ENCODE peak calls at places on chromosomes 13 and 19, in seven cellular contexts. One of them, this sample, is unnamed.

GRCh38 chr13:101785858-101786257 is 333.4 kb downstream of the ITGBL1 start:
- DNase-seq in iris pigment epithelial cell: peak
- DNase-seq in activated naive CD8-positive, alpha-beta T cell treated with anti-CD3 and anti-CD28 coated beads, Interleukin-2, amount 50 U/mL, for 24 hours: no peak
- DNase-seq in T-helper 1 cell: no peak
- DNase-seq in IMR-90: peak
- DNase-seq in pancreas: no peak
- DNase-seq in stimulated activated CD4-positive, alpha-beta T cell treated with anti-CD3 and anti-CD28 coated beads, Interleukin-1b, Interleukin-23, amount 100 ng/mL, for 48 hours: no peak
- DNase-seq in this sample: peak

GRCh38 chr19:10895920-10896319 is 24.6 kb downstream of the CARM1 start:
- DNase-seq in T-helper 1 cell: no peak
- DNase-seq in stimulated activated CD4-positive, alpha-beta T cell treated with anti-CD3 and anti-CD28 coated beads, Interleukin-1b, Interleukin-23, amount 100 ng/mL, for 48 hours: no peak
- DNase-seq in activated naive CD8-positive, alpha-beta T cell treated with anti-CD3 and anti-CD28 coated beads, Interleukin-2, amount 50 U/mL, for 24 hours: no peak
- DNase-seq in pancreas: no peak
- DNase-seq in iris pigment epithelial cell: no peak
- DNase-seq in IMR-90: no peak
- DNase-seq in this sample: no peak

GRCh38 chr19:14118165-14119051 is 846 bp upstream of the PRKACA start:
- DNase-seq in iris pigment epithelial cell: peak
- DNase-seq in T-helper 1 cell: peak
- DNase-seq in IMR-90: peak
- DNase-seq in pancreas: peak
- DNase-seq in stimulated activated CD4-positive, alpha-beta T cell treated with anti-CD3 and anti-CD28 coated beads, Interleukin-1b, Interleukin-23, amount 100 ng/mL, for 48 hours: peak
- DNase-seq in activated naive CD8-positive, alpha-beta T cell treated with anti-CD3 and anti-CD28 coated beads, Interleukin-2, amount 50 U/mL, for 24 hours: peak
- DNase-seq in this sample: no peak

GRCh38 chr19:7888145-7888825 is at the start of gene LRRC8E:
- DNase-seq in T-helper 1 cell: no peak
- DNase-seq in pancreas: peak
- DNase-seq in stimulated activated CD4-positive, alpha-beta T cell treated with anti-CD3 and anti-CD28 coated beads, Interleukin-1b, Interleukin-23, amount 100 ng/mL, for 48 hours: peak
- DNase-seq in activated naive CD8-positive, alpha-beta T cell treated with anti-CD3 and anti-CD28 coated beads, Interleukin-2, amount 50 U/mL, for 24 hours: peak
- DNase-seq in iris pigment epithelial cell: peak
- DNase-seq in IMR-90: peak
- DNase-seq in this sample: peak

GRCh38 chr13:44199627-44200207 is 173.9 kb upstream of the SERP2 start:
- DNase-seq in activated naive CD8-positive, alpha-beta T cell treated with anti-CD3 and anti-CD28 coated beads, Interleukin-2, amount 50 U/mL, for 24 hours: no peak
- DNase-seq in stimulated activated CD4-positive, alpha-beta T cell treated with anti-CD3 and anti-CD28 coated beads, Interleukin-1b, Interleukin-23, amount 100 ng/mL, for 48 hours: no peak
- DNase-seq in T-helper 1 cell: no peak
- DNase-seq in pancreas: no peak
- DNase-seq in iris pigment epithelial cell: no peak
- DNase-seq in IMR-90: no peak
- DNase-seq in this sample: no peak

GRCh38 chr19:33441277-33441699 is 67.8 kb downstream of the CEBPG start:
- DNase-seq in pancreas: no peak
- DNase-seq in IMR-90: no peak
- DNase-seq in stimulated activated CD4-positive, alpha-beta T cell treated with anti-CD3 and anti-CD28 coated beads, Interleukin-1b, Interleukin-23, amount 100 ng/mL, for 48 hours: no peak
- DNase-seq in T-helper 1 cell: no peak
- DNase-seq in activated naive CD8-positive, alpha-beta T cell treated with anti-CD3 and anti-CD28 coated beads, Interleukin-2, amount 50 U/mL, for 24 hours: no peak
- DNase-seq in iris pigment epithelial cell: no peak
- DNase-seq in this sample: no peak

GRCh38 chr13:73403362-73404150 is 344.8 kb downstream of the KLF5 start:
- DNase-seq in IMR-90: no peak
- DNase-seq in activated naive CD8-positive, alpha-beta T cell treated with anti-CD3 and anti-CD28 coated beads, Interleukin-2, amount 50 U/mL, for 24 hours: no peak
- DNase-seq in iris pigment epithelial cell: peak
- DNase-seq in stimulated activated CD4-positive, alpha-beta T cell treated with anti-CD3 and anti-CD28 coated beads, Interleukin-1b, Interleukin-23, amount 100 ng/mL, for 48 hours: no peak
- DNase-seq in T-helper 1 cell: no peak
- DNase-seq in pancreas: no peak
- DNase-seq in this sample: no peak

GRCh38 chr13:61286148-61286745 is 129.4 kb downstream of the PCDH20 start:
- DNase-seq in stimulated activated CD4-positive, alpha-beta T cell treated with anti-CD3 and anti-CD28 coated beads, Interleukin-1b, Interleukin-23, amount 100 ng/mL, for 48 hours: no peak
- DNase-seq in pancreas: no peak
- DNase-seq in iris pigment epithelial cell: no peak
- DNase-seq in activated naive CD8-positive, alpha-beta T cell treated with anti-CD3 and anti-CD28 coated beads, Interleukin-2, amount 50 U/mL, for 24 hours: no peak
- DNase-seq in IMR-90: no peak
- DNase-seq in T-helper 1 cell: no peak
- DNase-seq in this sample: peak

GRCh38 chr13:71306821-71307220 is 560.2 kb downstream of the DACH1 start:
- DNase-seq in IMR-90: no peak
- DNase-seq in pancreas: no peak
- DNase-seq in iris pigment epithelial cell: no peak
- DNase-seq in activated naive CD8-positive, alpha-beta T cell treated with anti-CD3 and anti-CD28 coated beads, Interleukin-2, amount 50 U/mL, for 24 hours: no peak
- DNase-seq in T-helper 1 cell: no peak
- DNase-seq in stimulated activated CD4-positive, alpha-beta T cell treated with anti-CD3 and anti-CD28 coated beads, Interleukin-1b, Interleukin-23, amount 100 ng/mL, for 48 hours: no peak
- DNase-seq in this sample: no peak

GRCh38 chr13:75704942-75705320 is 68.8 kb downstream of the LMO7 start:
- DNase-seq in stimulated activated CD4-positive, alpha-beta T cell treated with anti-CD3 and anti-CD28 coated beads, Interleukin-1b, Interleukin-23, amount 100 ng/mL, for 48 hours: no peak
- DNase-seq in activated naive CD8-positive, alpha-beta T cell treated with anti-CD3 and anti-CD28 coated beads, Interleukin-2, amount 50 U/mL, for 24 hours: no peak
- DNase-seq in pancreas: peak
- DNase-seq in iris pigment epithelial cell: no peak
- DNase-seq in T-helper 1 cell: no peak
- DNase-seq in IMR-90: no peak
- DNase-seq in this sample: no peak

GRCh38 chr13:34208326-34208725 is 390.4 kb downstream of the RFC3 start:
- DNase-seq in stimulated activated CD4-positive, alpha-beta T cell treated with anti-CD3 and anti-CD28 coated beads, Interleukin-1b, Interleukin-23, amount 100 ng/mL, for 48 hours: no peak
- DNase-seq in IMR-90: peak
- DNase-seq in T-helper 1 cell: no peak
- DNase-seq in pancreas: no peak
- DNase-seq in iris pigment epithelial cell: peak
- DNase-seq in activated naive CD8-positive, alpha-beta T cell treated with anti-CD3 and anti-CD28 coated beads, Interleukin-2, amount 50 U/mL, for 24 hours: no peak
- DNase-seq in this sample: no peak

GRCh38 chr13:34988330-34988791 is 46.3 kb downstream of the NBEA start:
- DNase-seq in stimulated activated CD4-positive, alpha-beta T cell treated with anti-CD3 and anti-CD28 coated beads, Interleukin-1b, Interleukin-23, amount 100 ng/mL, for 48 hours: no peak
- DNase-seq in pancreas: no peak
- DNase-seq in IMR-90: no peak
- DNase-seq in activated naive CD8-positive, alpha-beta T cell treated with anti-CD3 and anti-CD28 coated beads, Interleukin-2, amount 50 U/mL, for 24 hours: no peak
- DNase-seq in T-helper 1 cell: no peak
- DNase-seq in iris pigment epithelial cell: no peak
- DNase-seq in this sample: no peak

GRCh38 chr13:73215807-73216206 is 157.0 kb downstream of the KLF5 start:
- DNase-seq in pancreas: no peak
- DNase-seq in stimulated activated CD4-positive, alpha-beta T cell treated with anti-CD3 and anti-CD28 coated beads, Interleukin-1b, Interleukin-23, amount 100 ng/mL, for 48 hours: no peak
- DNase-seq in activated naive CD8-positive, alpha-beta T cell treated with anti-CD3 and anti-CD28 coated beads, Interleukin-2, amount 50 U/mL, for 24 hours: no peak
- DNase-seq in T-helper 1 cell: no peak
- DNase-seq in IMR-90: peak
- DNase-seq in iris pigment epithelial cell: peak
- DNase-seq in this sample: no peak

GRCh38 chr13:42656136-42656535 is 82.2 kb downstream of the TNFSF11 start:
- DNase-seq in iris pigment epithelial cell: no peak
- DNase-seq in pancreas: no peak
- DNase-seq in stimulated activated CD4-positive, alpha-beta T cell treated with anti-CD3 and anti-CD28 coated beads, Interleukin-1b, Interleukin-23, amount 100 ng/mL, for 48 hours: no peak
- DNase-seq in activated naive CD8-positive, alpha-beta T cell treated with anti-CD3 and anti-CD28 coated beads, Interleukin-2, amount 50 U/mL, for 24 hours: no peak
- DNase-seq in T-helper 1 cell: no peak
- DNase-seq in IMR-90: no peak
- DNase-seq in this sample: no peak

GRCh38 chr13:20191311-20191901 is 1.3 kb downstream of the GJB2 start:
- DNase-seq in iris pigment epithelial cell: no peak
- DNase-seq in T-helper 1 cell: no peak
- DNase-seq in stimulated activated CD4-positive, alpha-beta T cell treated with anti-CD3 and anti-CD28 coated beads, Interleukin-1b, Interleukin-23, amount 100 ng/mL, for 48 hours: no peak
- DNase-seq in pancreas: peak
- DNase-seq in activated naive CD8-positive, alpha-beta T cell treated with anti-CD3 and anti-CD28 coated beads, Interleukin-2, amount 50 U/mL, for 24 hours: no peak
- DNase-seq in IMR-90: no peak
- DNase-seq in this sample: no peak

GRCh38 chr13:105410602-105411001 is 1124.9 kb downstream of the EFNB2 start:
- DNase-seq in T-helper 1 cell: no peak
- DNase-seq in iris pigment epithelial cell: peak
- DNase-seq in IMR-90: peak
- DNase-seq in pancreas: peak
- DNase-seq in stimulated activated CD4-positive, alpha-beta T cell treated with anti-CD3 and anti-CD28 coated beads, Interleukin-1b, Interleukin-23, amount 100 ng/mL, for 48 hours: peak
- DNase-seq in activated naive CD8-positive, alpha-beta T cell treated with anti-CD3 and anti-CD28 coated beads, Interleukin-2, amount 50 U/mL, for 24 hours: peak
- DNase-seq in this sample: no peak

This sample was measured in Caki2.